ENCODE peak calls at places on chromosomes 5 and 9, in ten cellular contexts. One of them, this sample, is unnamed.

GRCh38 chr9:76355886-76356285 is 38.3 kb downstream of the RFK start:
- DNase-seq in PC-9: no peak
- DNase-seq in mesendoderm: no peak
- DNase-seq in HCT116: no peak
- DNase-seq in K562: no peak
- DNase-seq in neuronal stem cell: no peak
- DNase-seq in A549: no peak
- DNase-seq in OCI-LY7: no peak
- DNase-seq in fibroblast of lung: no peak
- DNase-seq in astrocyte: no peak
- DNase-seq in this sample: no peak

GRCh38 chr5:16492398-16493175 is 27.0 kb upstream of the ZNF622 start:
- DNase-seq in astrocyte: peak
- DNase-seq in A549: peak
- DNase-seq in fibroblast of lung: peak
- DNase-seq in OCI-LY7: no peak
- DNase-seq in neuronal stem cell: no peak
- DNase-seq in PC-9: peak
- DNase-seq in HCT116: no peak
- DNase-seq in K562: no peak
- DNase-seq in mesendoderm: peak
- DNase-seq in this sample: no peak

GRCh38 chr5:38593959-38594358 is 37.5 kb upstream of the LIFR start:
- DNase-seq in neuronal stem cell: no peak
- DNase-seq in K562: no peak
- DNase-seq in HCT116: no peak
- DNase-seq in fibroblast of lung: peak
- DNase-seq in astrocyte: no peak
- DNase-seq in OCI-LY7: no peak
- DNase-seq in PC-9: no peak
- DNase-seq in A549: no peak
- DNase-seq in mesendoderm: no peak
- DNase-seq in this sample: no peak

GRCh38 chr9:2755285-2755684 is 38.0 kb downstream of the KCNV2 start:
- DNase-seq in K562: no peak
- DNase-seq in astrocyte: no peak
- DNase-seq in A549: no peak
- DNase-seq in OCI-LY7: no peak
- DNase-seq in mesendoderm: peak
- DNase-seq in HCT116: no peak
- DNase-seq in fibroblast of lung: no peak
- DNase-seq in neuronal stem cell: no peak
- DNase-seq in PC-9: no peak
- DNase-seq in this sample: no peak

GRCh38 chr5:14560091-14560595 is 21.4 kb upstream of the OTULINL start:
- DNase-seq in fibroblast of lung: no peak
- DNase-seq in neuronal stem cell: no peak
- DNase-seq in mesendoderm: no peak
- DNase-seq in OCI-LY7: no peak
- DNase-seq in A549: no peak
- DNase-seq in HCT116: no peak
- DNase-seq in K562: no peak
- DNase-seq in PC-9: no peak
- DNase-seq in astrocyte: no peak
- DNase-seq in this sample: no peak

GRCh38 chr5:174793684-174794328 is 69.4 kb downstream of the MSX2 start:
- DNase-seq in astrocyte: peak
- DNase-seq in K562: peak
- DNase-seq in neuronal stem cell: peak
- DNase-seq in PC-9: no peak
- DNase-seq in HCT116: peak
- DNase-seq in OCI-LY7: peak
- DNase-seq in mesendoderm: peak
- DNase-seq in A549: peak
- DNase-seq in fibroblast of lung: peak
- DNase-seq in this sample: peak

GRCh38 chr5:134604908-134605307 is 27.7 kb downstream of the SAR1B start:
- DNase-seq in K562: no peak
- DNase-seq in HCT116: no peak
- DNase-seq in astrocyte: no peak
- DNase-seq in fibroblast of lung: no peak
- DNase-seq in A549: no peak
- DNase-seq in neuronal stem cell: no peak
- DNase-seq in mesendoderm: no peak
- DNase-seq in PC-9: no peak
- DNase-seq in OCI-LY7: no peak
- DNase-seq in this sample: no peak

GRCh38 chr9:129487658-129488483 is 133.0 kb downstream of the C9orf50 start:
- DNase-seq in K562: peak
- DNase-seq in astrocyte: peak
- DNase-seq in OCI-LY7: no peak
- DNase-seq in fibroblast of lung: peak
- DNase-seq in mesendoderm: no peak
- DNase-seq in A549: peak
- DNase-seq in HCT116: no peak
- DNase-seq in neuronal stem cell: no peak
- DNase-seq in PC-9: no peak
- DNase-seq in this sample: peak

GRCh38 chr5:177303121-177303924 is at the start of the genes PRELID1 and RAB24:
- DNase-seq in fibroblast of lung: peak
- DNase-seq in astrocyte: peak
- DNase-seq in PC-9: peak
- DNase-seq in OCI-LY7: peak
- DNase-seq in mesendoderm: peak
- DNase-seq in K562: peak
- DNase-seq in A549: peak
- DNase-seq in HCT116: no peak
- DNase-seq in neuronal stem cell: peak
- DNase-seq in this sample: peak

GRCh38 chr9:135504262-135505229 is 4.1 kb downstream of the MRPS2 start:
- DNase-seq in neuronal stem cell: peak
- DNase-seq in mesendoderm: peak
- DNase-seq in K562: peak
- DNase-seq in fibroblast of lung: peak
- DNase-seq in OCI-LY7: peak
- DNase-seq in HCT116: peak
- DNase-seq in astrocyte: peak
- DNase-seq in A549: peak
- DNase-seq in PC-9: no peak
- DNase-seq in this sample: peak

GRCh38 chr9:38342096-38342495 is 50.4 kb upstream of the ALDH1B1 start:
- DNase-seq in OCI-LY7: no peak
- DNase-seq in fibroblast of lung: no peak
- DNase-seq in K562: no peak
- DNase-seq in HCT116: no peak
- DNase-seq in PC-9: no peak
- DNase-seq in mesendoderm: no peak
- DNase-seq in astrocyte: no peak
- DNase-seq in A549: no peak
- DNase-seq in neuronal stem cell: no peak
- DNase-seq in this sample: no peak

GRCh38 chr9:138050472-138051330 is 173.1 kb downstream of the CACNA1B start:
- DNase-seq in mesendoderm: peak
- DNase-seq in K562: no peak
- DNase-seq in fibroblast of lung: no peak
- DNase-seq in astrocyte: no peak
- DNase-seq in HCT116: no peak
- DNase-seq in OCI-LY7: no peak
- DNase-seq in neuronal stem cell: no peak
- DNase-seq in A549: no peak
- DNase-seq in PC-9: no peak
- DNase-seq in this sample: no peak

GRCh38 chr5:38607930-38608545 is 51.6 kb upstream of the LIFR start:
- DNase-seq in OCI-LY7: no peak
- DNase-seq in K562: no peak
- DNase-seq in neuronal stem cell: no peak
- DNase-seq in fibroblast of lung: peak
- DNase-seq in A549: no peak
- DNase-seq in mesendoderm: no peak
- DNase-seq in astrocyte: peak
- DNase-seq in PC-9: peak
- DNase-seq in HCT116: no peak
- DNase-seq in this sample: no peak

GRCh38 chr9:82148849-82149544 is 160.4 kb downstream of the SPATA31D1 start:
- DNase-seq in K562: no peak
- DNase-seq in mesendoderm: no peak
- DNase-seq in A549: no peak
- DNase-seq in PC-9: no peak
- DNase-seq in HCT116: no peak
- DNase-seq in neuronal stem cell: no peak
- DNase-seq in OCI-LY7: no peak
- DNase-seq in fibroblast of lung: peak
- DNase-seq in astrocyte: peak
- DNase-seq in this sample: no peak

GRCh38 chr5:90983148-90983547 is 400.0 kb downstream of the ARRDC3 start:
- DNase-seq in OCI-LY7: no peak
- DNase-seq in fibroblast of lung: peak
- DNase-seq in astrocyte: peak
- DNase-seq in neuronal stem cell: no peak
- DNase-seq in K562: peak
- DNase-seq in PC-9: peak
- DNase-seq in A549: peak
- DNase-seq in mesendoderm: no peak
- DNase-seq in HCT116: no peak
- DNase-seq in this sample: no peak

GRCh38 chr5:154944716-154945115 is 3.8 kb downstream of the MRPL22 start:
- DNase-seq in K562: no peak
- DNase-seq in astrocyte: no peak
- DNase-seq in OCI-LY7: no peak
- DNase-seq in HCT116: no peak
- DNase-seq in A549: no peak
- DNase-seq in fibroblast of lung: no peak
- DNase-seq in neuronal stem cell: no peak
- DNase-seq in mesendoderm: no peak
- DNase-seq in PC-9: no peak
- DNase-seq in this sample: no peak

GRCh38 chr5:154940772-154941620 is at the start of gene MRPL22:
- DNase-seq in neuronal stem cell: peak
- DNase-seq in fibroblast of lung: peak
- DNase-seq in HCT116: peak
- DNase-seq in A549: peak
- DNase-seq in K562: peak
- DNase-seq in mesendoderm: peak
- DNase-seq in OCI-LY7: peak
- DNase-seq in PC-9: peak
- DNase-seq in astrocyte: peak
- DNase-seq in this sample: peak

GRCh38 chr5:154945695-154946301 is 4.9 kb downstream of the MRPL22 start:
- DNase-seq in PC-9: no peak
- DNase-seq in A549: peak
- DNase-seq in fibroblast of lung: peak
- DNase-seq in astrocyte: no peak
- DNase-seq in OCI-LY7: peak
- DNase-seq in K562: no peak
- DNase-seq in HCT116: no peak
- DNase-seq in neuronal stem cell: no peak
- DNase-seq in mesendoderm: no peak
- DNase-seq in this sample: peak

GRCh38 chr5:154940375-154940771 is 500 bp upstream of the MRPL22 start:
- DNase-seq in OCI-LY7: no peak
- DNase-seq in HCT116: no peak
- DNase-seq in A549: no peak
- DNase-seq in fibroblast of lung: no peak
- DNase-seq in neuronal stem cell: no peak
- DNase-seq in K562: no peak
- DNase-seq in mesendoderm: no peak
- DNase-seq in astrocyte: no peak
- DNase-seq in PC-9: no peak
- DNase-seq in this sample: no peak

GRCh38 chr5:154943527-154943926 is 2.7 kb downstream of the MRPL22 start:
- DNase-seq in fibroblast of lung: no peak
- DNase-seq in HCT116: no peak
- DNase-seq in K562: no peak
- DNase-seq in A549: no peak
- DNase-seq in astrocyte: no peak
- DNase-seq in mesendoderm: no peak
- DNase-seq in OCI-LY7: no peak
- DNase-seq in neuronal stem cell: no peak
- DNase-seq in PC-9: no peak
- DNase-seq in this sample: no peak
- H3K4me2 ChIP-seq in fibroblast of lung: no peak
- H3K4me2 ChIP-seq in HCT116: no peak
- H3K4me2 ChIP-seq in K562: peak
- H3K4me2 ChIP-seq in A549: no peak
- H3K4me2 ChIP-seq in astrocyte: no peak
- H3K4me2 ChIP-seq in mesendoderm: no peak
- H3K4me2 ChIP-seq in OCI-LY7: no peak
- H3K4me2 ChIP-seq in neuronal stem cell: no peak
- H3K4me2 ChIP-seq in PC-9: no peak
- H3K4me2 ChIP-seq in this sample: no peak

GRCh38 chr5:72852356-72852755 is 35.9 kb downstream of the TNPO1 start:
- DNase-seq in OCI-LY7: no peak
- DNase-seq in HCT116: no peak
- DNase-seq in astrocyte: no peak
- DNase-seq in mesendoderm: no peak
- DNase-seq in K562: no peak
- DNase-seq in A549: no peak
- DNase-seq in PC-9: no peak
- DNase-seq in fibroblast of lung: no peak
- DNase-seq in neuronal stem cell: no peak
- DNase-seq in this sample: no peak
- H3K4me2 ChIP-seq in OCI-LY7: peak
- H3K4me2 ChIP-seq in HCT116: no peak
- H3K4me2 ChIP-seq in astrocyte: peak
- H3K4me2 ChIP-seq in mesendoderm: no peak
- H3K4me2 ChIP-seq in K562: no peak
- H3K4me2 ChIP-seq in A549: peak
- H3K4me2 ChIP-seq in PC-9: peak
- H3K4me2 ChIP-seq in fibroblast of lung: peak
- H3K4me2 ChIP-seq in neuronal stem cell: no peak
- H3K4me2 ChIP-seq in this sample: no peak

DNA sequence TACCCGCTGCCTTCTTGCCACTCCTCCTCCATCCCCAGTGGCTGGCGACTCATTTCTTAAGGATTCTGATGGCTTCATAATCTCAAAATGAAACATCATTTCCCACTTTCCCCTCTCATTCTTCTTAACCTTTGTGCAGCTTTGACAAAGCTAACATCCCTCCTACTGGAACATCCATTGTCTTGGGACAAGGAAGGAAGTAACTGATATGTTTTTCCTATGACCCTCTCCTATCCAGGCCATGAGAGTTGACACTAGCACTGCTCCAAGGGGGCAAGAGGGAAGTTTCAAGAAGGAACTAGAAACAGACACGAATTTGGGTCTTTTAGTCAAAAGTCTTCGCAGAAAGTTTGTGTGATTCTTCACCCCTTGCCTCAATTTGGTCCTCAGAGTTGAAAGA is 71.7 kb upstream of the SNX2 start:
- DNase-seq in A549: no peak
- DNase-seq in fibroblast of lung: no peak
- DNase-seq in astrocyte: no peak
- DNase-seq in mesendoderm: no peak
- DNase-seq in HCT116: no peak
- DNase-seq in K562: no peak
- DNase-seq in neuronal stem cell: no peak
- DNase-seq in OCI-LY7: no peak
- DNase-seq in PC-9: no peak
- DNase-seq in this sample: no peak
- H3K4me2 ChIP-seq in A549: no peak
- H3K4me2 ChIP-seq in fibroblast of lung: no peak
- H3K4me2 ChIP-seq in astrocyte: no peak
- H3K4me2 ChIP-seq in mesendoderm: no peak
- H3K4me2 ChIP-seq in HCT116: no peak
- H3K4me2 ChIP-seq in K562: no peak
- H3K4me2 ChIP-seq in neuronal stem cell: no peak
- H3K4me2 ChIP-seq in OCI-LY7: no peak
- H3K4me2 ChIP-seq in PC-9: no peak
- H3K4me2 ChIP-seq in this sample: no peak

GRCh38 chr5:160534125-160534524 is 112.5 kb downstream of the PTTG1 start:
- DNase-seq in K562: no peak
- DNase-seq in HCT116: no peak
- DNase-seq in A549: no peak
- DNase-seq in PC-9: no peak
- DNase-seq in mesendoderm: no peak
- DNase-seq in OCI-LY7: no peak
- DNase-seq in neuronal stem cell: no peak
- DNase-seq in astrocyte: peak
- DNase-seq in fibroblast of lung: no peak
- DNase-seq in this sample: no peak
- H3K4me2 ChIP-seq in K562: no peak
- H3K4me2 ChIP-seq in HCT116: no peak
- H3K4me2 ChIP-seq in A549: no peak
- H3K4me2 ChIP-seq in PC-9: no peak
- H3K4me2 ChIP-seq in mesendoderm: no peak
- H3K4me2 ChIP-seq in OCI-LY7: no peak
- H3K4me2 ChIP-seq in neuronal stem cell: no peak
- H3K4me2 ChIP-seq in astrocyte: no peak
- H3K4me2 ChIP-seq in fibroblast of lung: no peak
- H3K4me2 ChIP-seq in this sample: no peak